ENCODE peak calls at places on chromosomes 11 and 22, in ten cellular contexts. B is RWPE1, N is MM.1S, R is H9, K is MCF 10A, F is mesothelial cell of epicardium, P is uterus, W is colonic mucosa, C is HFFc6, H is fibroblast of the aortic adventitia. G is an unnamed sample.

GRCh38 chr11:34233215-34233614 is 124.6 kb downstream of the ABTB2 start:
- DNase-seq in B (no peak), N (no peak), R (no peak), K (no peak), F (no peak), P (no peak), W (no peak), C (no peak), H (no peak), G (no peak)

GRCh38 chr11:21909145-21909544 is 283.7 kb upstream of the ANO5 start:
- DNase-seq in B (no peak), N (no peak), R (no peak), K (peak; percentile 13), F (no peak), P (no peak), W (no peak), C (no peak), H (no peak), G (no peak)

GRCh38 chr11:104609297-104609696 is 289.0 kb downstream of the CASP12 start:
- DNase-seq in B (peak; percentile 51), N (peak; percentile 69), R (peak; percentile 48), K (peak; percentile 59), F (no peak), P (no peak), W (peak; percentile 21), C (peak; percentile 3), H (peak; percentile 71), G (peak; percentile 17)

GRCh38 chr11:126185200-126186030 is 26.0 kb downstream of the RPUSD4 start:
- DNase-seq in B (no peak), N (no peak), R (no peak), K (no peak), F (no peak), P (no peak), W (no peak), C (no peak), H (no peak), G (peak; percentile 57)

GRCh38 chr22:43476341-43476740 is 64.5 kb downstream of the MPPED1 start:
- DNase-seq in B (no peak), N (no peak), R (peak; percentile 66), K (no peak), F (no peak), P (no peak), W (no peak), C (no peak), H (no peak), G (no peak)

GRCh38 chr11:75508051-75508561 is 17.6 kb downstream of the GDPD5 start:
- DNase-seq in B (no peak), N (no peak), R (no peak), K (no peak), F (no peak), P (no peak), W (no peak), C (no peak), H (no peak), G (no peak)

GRCh38 chr22:47914481-47915097 is 1152.1 kb downstream of the TBC1D22A start:
- DNase-seq in B (no peak), N (no peak), R (no peak), K (no peak), F (no peak), P (no peak), W (no peak), C (no peak), H (no peak), G (no peak)

GRCh38 chr22:46547179-46547882 is 9.9 kb upstream of the CELSR1 start:
- DNase-seq in B (peak; percentile 77), N (no peak), R (no peak), K (peak; percentile 56), F (peak; percentile 66), P (peak; percentile 46), W (no peak), C (peak; percentile 91), H (peak; percentile 86), G (peak; percentile 57)

GRCh38 chr11:120977470-120977869 is 46.4 kb upstream of the TBCEL start:
- DNase-seq in B (peak; percentile 8), N (no peak), R (no peak), K (peak; percentile 30), F (no peak), P (no peak), W (no peak), C (no peak), H (no peak), G (no peak)

GRCh38 chr11:4066960-4067359 is 27.6 kb upstream of the RRM1 start:
- DNase-seq in B (no peak), N (no peak), R (no peak), K (no peak), F (no peak), P (no peak), W (no peak), C (no peak), H (no peak), G (no peak)

GRCh38 chr11:70568504-70569172 is 170.3 kb downstream of the CTTN start:
- DNase-seq in B (peak; percentile 55), N (no peak), R (peak; percentile 86), K (peak; percentile 0), F (peak; percentile 54), P (peak; percentile 27), W (peak; percentile 71), C (peak; percentile 13), H (peak; percentile 27), G (peak; percentile 66)

GRCh38 chr11:80031014-80031565 is 590.3 kb upstream of the TENM4 start:
- DNase-seq in B (no peak), N (peak; percentile 30), R (no peak), K (no peak), F (no peak), P (no peak), W (no peak), C (no peak), H (no peak), G (no peak)

GRCh38 chr11:128210148-128210940 is 377.0 kb downstream of the ETS1 start:
- DNase-seq in B (peak; percentile 94), N (no peak), R (peak; percentile 53), K (peak; percentile 100), F (no peak), P (peak; percentile 44), W (peak; percentile 53), C (peak; percentile 91), H (peak; percentile 99), G (peak; percentile 34)

GRCh38 chr11:134356656-134357544 is 25.1 kb downstream of the GLB1L2 start:
- DNase-seq in B (no peak), N (no peak), R (no peak), K (no peak), F (no peak), P (no peak), W (no peak), C (no peak), H (no peak), G (no peak)

GRCh38 chr11:59614277-59615131 is 1.1 kb downstream of the OSBP start:
- DNase-seq in B (peak; percentile 4), N (no peak), R (no peak), K (peak; percentile 5), F (no peak), P (no peak), W (no peak), C (no peak), H (peak; percentile 14), G (no peak)

GRCh38 chr11:79255965-79256364 is 184.9 kb downstream of the TENM4 start:
- DNase-seq in B (no peak), N (no peak), R (no peak), K (no peak), F (no peak), P (no peak), W (no peak), C (no peak), H (no peak), G (no peak)

GRCh38 chr22:29932121-29932520 is 49.1 kb downstream of the MTMR3 start:
- DNase-seq in B (no peak), N (no peak), R (no peak), K (no peak), F (no peak), P (no peak), W (no peak), C (no peak), H (no peak), G (no peak)

GRCh38 chr11:132064987-132065620 is 694.7 kb downstream of the NTM start:
- DNase-seq in B (peak; percentile 55), N (no peak), R (no peak), K (no peak), F (no peak), P (no peak), W (no peak), C (peak; percentile 98), H (peak; percentile 94), G (no peak)

GRCh38 chr11:19072464-19072863 is 11.9 kb upstream of the MRGPRX2 start:
- DNase-seq in B (no peak), N (no peak), R (no peak), K (no peak), F (no peak), P (no peak), W (peak; percentile 92), C (no peak), H (no peak), G (no peak)

GRCh38 chr11:58576792-58577440 is 1.3 kb upstream of the LPXN start:
- DNase-seq in B (peak; percentile 13), N (peak; percentile 57), R (no peak), K (peak; percentile 30), F (no peak), P (no peak), W (no peak), C (peak; percentile 38), H (peak; percentile 78), G (no peak)
- TF ChIP-seq CTCF in B (peak; percentile 60), N (peak; percentile 46), R (no peak), K (peak; percentile 32), F (no peak), P (no peak), W (peak; percentile 47), C (peak; percentile 73), H (peak; percentile 35), G (no peak)

GRCh38 chr11:119479685-119480275 is 56.8 kb upstream of the THY1 start:
- DNase-seq in B (no peak), N (peak; percentile 32), R (peak; percentile 74), K (peak; percentile 8), F (peak; percentile 39), P (no peak), W (no peak), C (peak; percentile 76), H (peak; percentile 42), G (peak; percentile 46)
- TF ChIP-seq CTCF in B (no peak), N (peak; percentile 57), R (peak; percentile 87), K (no peak), F (peak; percentile 57), P (no peak), W (no peak), C (peak; percentile 86), H (peak; percentile 63), G (peak; percentile 64)

GRCh38 chr11:16945671-16946469 is 68.3 kb downstream of the PLEKHA7 start:
- DNase-seq in B (peak; percentile 73), N (peak; percentile 80), R (peak; percentile 62), K (peak; percentile 76), F (peak; percentile 73), P (no peak), W (peak; percentile 72), C (peak; percentile 28), H (peak; percentile 31), G (peak; percentile 55)
- TF ChIP-seq CTCF in B (peak; percentile 55), N (peak; percentile 89), R (peak; percentile 67), K (peak; percentile 75), F (peak; percentile 34), P (peak; percentile 51), W (peak; percentile 55), C (peak; percentile 77), H (peak; percentile 61), G (peak; percentile 65)

DNA sequence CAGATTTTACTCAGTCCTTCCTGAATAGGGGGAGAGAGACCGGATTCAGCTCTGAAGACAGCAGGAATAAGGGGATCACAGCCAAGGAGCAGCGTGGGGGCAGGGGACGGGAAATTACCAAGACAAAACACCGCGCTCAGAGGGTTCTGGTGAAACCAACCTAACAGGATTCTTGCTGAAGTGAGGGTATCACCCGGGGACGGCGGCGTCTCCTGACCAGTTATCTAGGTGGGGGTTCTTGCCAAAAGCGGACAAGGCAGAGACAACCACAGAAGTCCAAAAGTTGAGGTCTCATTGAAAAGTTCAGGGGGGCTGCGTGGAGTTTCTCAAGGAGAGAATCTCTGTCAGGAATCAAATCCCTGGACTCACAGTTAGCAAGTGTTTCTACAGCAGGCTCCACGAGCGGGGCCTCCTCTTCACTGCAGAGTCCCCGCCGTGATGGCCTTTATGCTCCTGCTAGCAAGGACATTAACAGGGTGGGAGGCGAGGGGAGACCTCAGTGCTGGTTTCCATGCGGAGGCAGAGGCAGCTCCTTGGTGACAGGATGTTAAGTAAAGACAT is 291.0 kb downstream of the BRD1 start:
- DNase-seq in B (no peak), N (no peak), R (peak; percentile 90), K (no peak), F (peak; percentile 72), P (no peak), W (no peak), C (no peak), H (no peak), G (no peak)
- TF ChIP-seq CTCF in B (no peak), N (no peak), R (no peak), K (no peak), F (no peak), P (no peak), W (no peak), C (no peak), H (no peak), G (no peak)

G was measured in nephron progenitor cell.